ENCODE peak calls at places on chromosomes 6 and 20, in six cellular contexts. One of them, this sample, is unnamed.

GRCh38 chr6:148934534-148934933 is 187.7 kb downstream of the UST start:
- DNase-seq in activated T-cell treated with anti-CD3 and anti-CD28 coated beads, Interleukin-2, amount 50 U/mL, for 72 hours: no peak
- DNase-seq in NCI-H345: no peak
- DNase-seq in SW 1271: no peak
- DNase-seq in hippocampal formation: no peak
- DNase-seq in GM06990: no peak
- DNase-seq in this sample: no peak

GRCh38 chr6:54617730-54618129 is 228.8 kb upstream of the FAM83B start:
- DNase-seq in SW 1271: no peak
- DNase-seq in GM06990: no peak
- DNase-seq in hippocampal formation: no peak
- DNase-seq in NCI-H345: no peak
- DNase-seq in activated T-cell treated with anti-CD3 and anti-CD28 coated beads, Interleukin-2, amount 50 U/mL, for 72 hours: no peak
- DNase-seq in this sample: no peak

GRCh38 chr6:72619883-72620696 is 1.8 kb upstream of the KCNQ5 start:
- DNase-seq in hippocampal formation: peak
- DNase-seq in NCI-H345: no peak
- DNase-seq in activated T-cell treated with anti-CD3 and anti-CD28 coated beads, Interleukin-2, amount 50 U/mL, for 72 hours: peak
- DNase-seq in SW 1271: no peak
- DNase-seq in GM06990: peak
- DNase-seq in this sample: peak

GRCh38 chr6:1838604-1839003 is 228.9 kb downstream of the FOXC1 start:
- DNase-seq in GM06990: no peak
- DNase-seq in SW 1271: no peak
- DNase-seq in activated T-cell treated with anti-CD3 and anti-CD28 coated beads, Interleukin-2, amount 50 U/mL, for 72 hours: no peak
- DNase-seq in NCI-H345: no peak
- DNase-seq in hippocampal formation: no peak
- DNase-seq in this sample: no peak

GRCh38 chr6:162825597-162825996 is 97.8 kb downstream of the PACRG start:
- DNase-seq in GM06990: no peak
- DNase-seq in SW 1271: no peak
- DNase-seq in activated T-cell treated with anti-CD3 and anti-CD28 coated beads, Interleukin-2, amount 50 U/mL, for 72 hours: no peak
- DNase-seq in NCI-H345: no peak
- DNase-seq in hippocampal formation: no peak
- DNase-seq in this sample: no peak

GRCh38 chr6:82836022-82836575 is 229.5 kb downstream of the UBE3D start:
- DNase-seq in hippocampal formation: no peak
- DNase-seq in SW 1271: no peak
- DNase-seq in activated T-cell treated with anti-CD3 and anti-CD28 coated beads, Interleukin-2, amount 50 U/mL, for 72 hours: no peak
- DNase-seq in GM06990: no peak
- DNase-seq in NCI-H345: no peak
- DNase-seq in this sample: no peak

GRCh38 chr6:139418426-139419132 is 44.1 kb upstream of the CITED2 start:
- DNase-seq in NCI-H345: no peak
- DNase-seq in GM06990: no peak
- DNase-seq in activated T-cell treated with anti-CD3 and anti-CD28 coated beads, Interleukin-2, amount 50 U/mL, for 72 hours: no peak
- DNase-seq in hippocampal formation: no peak
- DNase-seq in SW 1271: no peak
- DNase-seq in this sample: no peak

GRCh38 chr20:44153636-44154043 is 33.3 kb downstream of the JPH2 start:
- DNase-seq in activated T-cell treated with anti-CD3 and anti-CD28 coated beads, Interleukin-2, amount 50 U/mL, for 72 hours: no peak
- DNase-seq in NCI-H345: no peak
- DNase-seq in hippocampal formation: no peak
- DNase-seq in GM06990: no peak
- DNase-seq in SW 1271: no peak
- DNase-seq in this sample: no peak

GRCh38 chr20:23251779-23252178 is 98.8 kb upstream of the NXT1 start:
- DNase-seq in GM06990: no peak
- DNase-seq in NCI-H345: no peak
- DNase-seq in hippocampal formation: no peak
- DNase-seq in SW 1271: no peak
- DNase-seq in activated T-cell treated with anti-CD3 and anti-CD28 coated beads, Interleukin-2, amount 50 U/mL, for 72 hours: no peak
- DNase-seq in this sample: no peak

GRCh38 chr6:161369339-161369738 is 95.5 kb upstream of the AGPAT4 start:
- DNase-seq in GM06990: no peak
- DNase-seq in SW 1271: no peak
- DNase-seq in activated T-cell treated with anti-CD3 and anti-CD28 coated beads, Interleukin-2, amount 50 U/mL, for 72 hours: no peak
- DNase-seq in hippocampal formation: no peak
- DNase-seq in NCI-H345: no peak
- DNase-seq in this sample: no peak

GRCh38 chr6:22826961-22827360 is 257.6 kb downstream of the HDGFL1 start:
- DNase-seq in hippocampal formation: no peak
- DNase-seq in SW 1271: no peak
- DNase-seq in NCI-H345: no peak
- DNase-seq in GM06990: no peak
- DNase-seq in activated T-cell treated with anti-CD3 and anti-CD28 coated beads, Interleukin-2, amount 50 U/mL, for 72 hours: no peak
- DNase-seq in this sample: no peak

GRCh38 chr20:19746396-19746795 is 11.7 kb upstream of the RIN2 start:
- DNase-seq in activated T-cell treated with anti-CD3 and anti-CD28 coated beads, Interleukin-2, amount 50 U/mL, for 72 hours: no peak
- DNase-seq in hippocampal formation: no peak
- DNase-seq in GM06990: no peak
- DNase-seq in NCI-H345: no peak
- DNase-seq in SW 1271: no peak
- DNase-seq in this sample: no peak

GRCh38 chr20:44433751-44434538 is 41.7 kb upstream of the TTPAL start:
- DNase-seq in SW 1271: no peak
- DNase-seq in NCI-H345: no peak
- DNase-seq in GM06990: no peak
- DNase-seq in hippocampal formation: no peak
- DNase-seq in activated T-cell treated with anti-CD3 and anti-CD28 coated beads, Interleukin-2, amount 50 U/mL, for 72 hours: no peak
- DNase-seq in this sample: no peak

GRCh38 chr20:48638546-48638945 is 189.3 kb downstream of the PREX1 start:
- DNase-seq in SW 1271: peak
- DNase-seq in hippocampal formation: no peak
- DNase-seq in GM06990: no peak
- DNase-seq in NCI-H345: no peak
- DNase-seq in activated T-cell treated with anti-CD3 and anti-CD28 coated beads, Interleukin-2, amount 50 U/mL, for 72 hours: no peak
- DNase-seq in this sample: no peak

GRCh38 chr20:8431538-8432434 is 299.7 kb downstream of the PLCB1 start:
- DNase-seq in GM06990: no peak
- DNase-seq in activated T-cell treated with anti-CD3 and anti-CD28 coated beads, Interleukin-2, amount 50 U/mL, for 72 hours: no peak
- DNase-seq in NCI-H345: peak
- DNase-seq in hippocampal formation: no peak
- DNase-seq in SW 1271: no peak
- DNase-seq in this sample: no peak

GRCh38 chr6:36075656-36076055 is 48.0 kb downstream of the MAPK14 start:
- DNase-seq in SW 1271: peak
- DNase-seq in GM06990: no peak
- DNase-seq in activated T-cell treated with anti-CD3 and anti-CD28 coated beads, Interleukin-2, amount 50 U/mL, for 72 hours: no peak
- DNase-seq in hippocampal formation: no peak
- DNase-seq in NCI-H345: no peak
- DNase-seq in this sample: no peak

GRCh38 chr6:17897681-17898080 is 89.8 kb downstream of the KIF13A start:
- DNase-seq in NCI-H345: no peak
- DNase-seq in GM06990: no peak
- DNase-seq in SW 1271: no peak
- DNase-seq in hippocampal formation: no peak
- DNase-seq in activated T-cell treated with anti-CD3 and anti-CD28 coated beads, Interleukin-2, amount 50 U/mL, for 72 hours: no peak
- DNase-seq in this sample: no peak

GRCh38 chr6:111754423-111754822 is 118.8 kb downstream of the FYN start:
- DNase-seq in NCI-H345: no peak
- DNase-seq in GM06990: no peak
- DNase-seq in SW 1271: no peak
- DNase-seq in hippocampal formation: no peak
- DNase-seq in activated T-cell treated with anti-CD3 and anti-CD28 coated beads, Interleukin-2, amount 50 U/mL, for 72 hours: no peak
- DNase-seq in this sample: no peak

GRCh38 chr6:48766349-48766748 is 655.4 kb upstream of the PTCHD4 start:
- DNase-seq in SW 1271: peak
- DNase-seq in GM06990: no peak
- DNase-seq in activated T-cell treated with anti-CD3 and anti-CD28 coated beads, Interleukin-2, amount 50 U/mL, for 72 hours: no peak
- DNase-seq in hippocampal formation: no peak
- DNase-seq in NCI-H345: no peak
- DNase-seq in this sample: no peak

GRCh38 chr20:36367907-36368306 is 61.8 kb downstream of the DLGAP4 start:
- DNase-seq in GM06990: no peak
- DNase-seq in activated T-cell treated with anti-CD3 and anti-CD28 coated beads, Interleukin-2, amount 50 U/mL, for 72 hours: no peak
- DNase-seq in hippocampal formation: no peak
- DNase-seq in SW 1271: no peak
- DNase-seq in NCI-H345: no peak
- DNase-seq in this sample: no peak

GRCh38 chr20:43736588-43737091 is 9.8 kb upstream of the GTSF1L start:
- DNase-seq in SW 1271: no peak
- DNase-seq in activated T-cell treated with anti-CD3 and anti-CD28 coated beads, Interleukin-2, amount 50 U/mL, for 72 hours: peak
- DNase-seq in NCI-H345: no peak
- DNase-seq in GM06990: peak
- DNase-seq in hippocampal formation: no peak
- DNase-seq in this sample: peak

GRCh38 chr6:149701699-149702098 is 16.2 kb downstream of the LATS1 start:
- DNase-seq in GM06990: no peak
- DNase-seq in hippocampal formation: no peak
- DNase-seq in activated T-cell treated with anti-CD3 and anti-CD28 coated beads, Interleukin-2, amount 50 U/mL, for 72 hours: no peak
- DNase-seq in SW 1271: no peak
- DNase-seq in NCI-H345: no peak
- DNase-seq in this sample: no peak

GRCh38 chr6:6582111-6582510 is 6.4 kb upstream of the LY86 start:
- DNase-seq in SW 1271: no peak
- DNase-seq in NCI-H345: no peak
- DNase-seq in activated T-cell treated with anti-CD3 and anti-CD28 coated beads, Interleukin-2, amount 50 U/mL, for 72 hours: no peak
- DNase-seq in hippocampal formation: no peak
- DNase-seq in GM06990: no peak
- DNase-seq in this sample: no peak

GRCh38 chr6:2999005-2999620 is 581 bp upstream of the NQO2 start:
- DNase-seq in SW 1271: no peak
- DNase-seq in hippocampal formation: no peak
- DNase-seq in GM06990: no peak
- DNase-seq in NCI-H345: peak
- DNase-seq in activated T-cell treated with anti-CD3 and anti-CD28 coated beads, Interleukin-2, amount 50 U/mL, for 72 hours: peak
- DNase-seq in this sample: no peak

GRCh38 chr20:38881806-38882440 is 44.3 kb upstream of the FAM83D start:
- DNase-seq in NCI-H345: no peak
- DNase-seq in GM06990: no peak
- DNase-seq in hippocampal formation: no peak
- DNase-seq in SW 1271: no peak
- DNase-seq in activated T-cell treated with anti-CD3 and anti-CD28 coated beads, Interleukin-2, amount 50 U/mL, for 72 hours: no peak
- DNase-seq in this sample: no peak

GRCh38 chr6:13672904-13673303 is 38.7 kb downstream of the RANBP9 start:
- DNase-seq in activated T-cell treated with anti-CD3 and anti-CD28 coated beads, Interleukin-2, amount 50 U/mL, for 72 hours: no peak
- DNase-seq in SW 1271: no peak
- DNase-seq in GM06990: no peak
- DNase-seq in hippocampal formation: no peak
- DNase-seq in NCI-H345: no peak
- DNase-seq in this sample: no peak

GRCh38 chr20:52015155-52015554 is 176.4 kb downstream of the ZFP64 start:
- DNase-seq in NCI-H345: no peak
- DNase-seq in hippocampal formation: no peak
- DNase-seq in activated T-cell treated with anti-CD3 and anti-CD28 coated beads, Interleukin-2, amount 50 U/mL, for 72 hours: no peak
- DNase-seq in GM06990: no peak
- DNase-seq in SW 1271: no peak
- DNase-seq in this sample: no peak